ENCODE peak calls at places on chromosome 1, in seven cellular contexts. E is fibroblast of lung, V is foreskin fibroblast, Z is lower leg skin, H is Calu3, K is astrocyte, C is GM06990. S is an unnamed sample.

GRCh38 chr1:47635111-47635510 is 197.3 kb downstream of the FOXD2 start:
- DNase-seq in E (no peak), V (no peak), Z (no peak), H (no peak), K (no peak), C (no peak), S (no peak)

GRCh38 chr1:46613661-46614603 is 2.7 kb downstream of the MOB3C start:
- DNase-seq in E (peak), V (peak), Z (peak), H (no peak), K (peak), C (peak), S (peak)

GRCh38 chr1:147246910-147247655 is 4.6 kb downstream of the CHD1L start:
- DNase-seq in E (no peak), V (no peak), Z (no peak), H (no peak), K (no peak), C (no peak), S (no peak)

GRCh38 chr1:116390195-116390594 is 17.2 kb downstream of the ATP1A1 start:
- DNase-seq in E (no peak), V (no peak), Z (no peak), H (no peak), K (no peak), C (no peak), S (no peak)

GRCh38 chr1:50983403-50983802 is 13.4 kb downstream of the CDKN2C start:
- DNase-seq in E (no peak), V (no peak), Z (no peak), H (no peak), K (no peak), C (no peak), S (no peak)

GRCh38 chr1:192159034-192159433 is 772 bp downstream of the RGS18 start:
- DNase-seq in E (no peak), V (no peak), Z (no peak), H (no peak), K (no peak), C (no peak), S (no peak)

GRCh38 chr1:154524881-154525280 is 22.7 kb upstream of the SHE start:
- DNase-seq in E (no peak), V (no peak), Z (no peak), H (no peak), K (no peak), C (no peak), S (no peak)

GRCh38 chr1:113106910-113107309 is 33.9 kb downstream of the LRIG2 start:
- DNase-seq in E (no peak), V (no peak), Z (no peak), H (no peak), K (no peak), C (no peak), S (no peak)

GRCh38 chr1:224700915-224701531 is 84.9 kb downstream of the CNIH3 start:
- DNase-seq in E (no peak), V (no peak), Z (no peak), H (peak), K (no peak), C (peak), S (no peak)
- TF ChIP-seq CTCF in E (peak), V (peak), Z (no peak), H (no peak), K (peak), C (peak), S (peak)

GRCh38 chr1:212700892-212701819 is 1.5 kb upstream of the BATF3 start:
- DNase-seq in E (peak), V (peak), Z (peak), H (peak), K (peak), C (no peak), S (no peak)
- TF ChIP-seq CTCF in E (no peak), V (peak), Z (no peak), H (no peak), K (no peak), C (peak), S (peak)

DNA sequence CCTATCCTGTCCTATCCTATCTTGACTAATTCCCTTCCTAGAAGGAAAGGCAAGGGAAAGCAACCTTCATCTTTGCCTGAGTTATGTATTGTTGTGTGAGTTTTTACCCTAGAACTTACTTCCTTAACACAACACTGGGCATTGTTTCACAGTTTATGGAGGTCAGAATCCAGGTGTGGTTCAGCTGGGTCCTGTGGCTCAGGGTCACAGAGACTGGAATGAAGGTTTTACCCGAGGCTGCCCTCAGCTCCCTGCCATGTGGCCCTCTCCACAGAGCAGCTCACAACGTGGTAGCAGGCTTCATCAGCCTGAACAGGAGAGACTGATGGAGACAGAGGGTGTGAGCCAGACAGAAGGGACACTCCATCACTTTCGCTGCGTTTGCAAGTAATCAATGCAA is 140.5 kb downstream of the FCRL5 start:
- DNase-seq in E (no peak), V (no peak), Z (no peak), H (no peak), K (no peak), C (no peak), S (no peak)
- TF ChIP-seq CTCF in E (no peak), V (no peak), Z (no peak), H (no peak), K (no peak), C (no peak), S (no peak)

GRCh38 chr1:243982451-243983018 is 68.5 kb upstream of the ZBTB18 start:
- DNase-seq in E (no peak), V (no peak), Z (no peak), H (no peak), K (no peak), C (no peak), S (no peak)
- TF ChIP-seq CTCF in E (no peak), V (no peak), Z (no peak), H (no peak), K (no peak), C (no peak), S (no peak)

DNA sequence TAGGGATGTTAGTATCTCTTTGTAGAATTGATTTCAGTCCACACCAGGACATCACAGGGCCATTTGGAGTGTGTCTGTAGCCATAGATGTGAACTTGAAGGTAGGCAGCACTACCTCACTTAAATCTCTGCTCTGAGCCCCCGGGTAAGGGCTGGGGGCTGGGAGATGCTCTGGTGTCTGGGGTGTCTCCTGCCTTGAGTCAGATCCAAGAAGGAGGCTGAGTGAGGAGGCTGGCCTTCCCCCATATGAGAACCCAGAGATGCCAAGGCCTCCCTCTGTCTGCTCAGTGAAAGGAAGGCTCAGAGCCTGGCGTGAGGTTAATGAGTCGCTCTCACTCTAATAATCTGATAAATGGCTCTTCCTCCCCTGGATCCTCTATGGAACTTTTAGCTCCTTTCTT is 161.6 kb downstream of the ACTL8 start:
- DNase-seq in E (no peak), V (no peak), Z (peak), H (no peak), K (no peak), C (no peak), S (no peak)
- TF ChIP-seq CTCF in E (no peak), V (no peak), Z (no peak), H (no peak), K (no peak), C (no peak), S (no peak)

GRCh38 chr1:25146382-25146855 is 85.9 kb downstream of the SYF2 start:
- DNase-seq in E (no peak), V (no peak), Z (no peak), H (no peak), K (no peak), C (no peak), S (no peak)

GRCh38 chr1:25150998-25151397 is 81.3 kb downstream of the SYF2 start:
- DNase-seq in E (no peak), V (no peak), Z (no peak), H (no peak), K (no peak), C (no peak), S (no peak)

GRCh38 chr1:25145775-25146381 is 86.4 kb downstream of the SYF2 start:
- DNase-seq in E (no peak), V (no peak), Z (no peak), H (no peak), K (no peak), C (peak), S (no peak)

GRCh38 chr1:25148673-25149300 is 83.5 kb downstream of the SYF2 start:
- DNase-seq in E (peak), V (no peak), Z (no peak), H (no peak), K (no peak), C (no peak), S (no peak)
- TF ChIP-seq CTCF in E (no peak), V (no peak), Z (no peak), H (peak), K (no peak), C (peak), S (peak)

GRCh38 chr1:54424398-54424797 is 18.2 kb upstream of the SSBP3 start:
- DNase-seq in E (no peak), V (no peak), Z (no peak), H (no peak), K (no peak), C (no peak), S (no peak)

GRCh38 chr1:54421101-54421504 is 14.9 kb upstream of the SSBP3 start:
- DNase-seq in E (peak), V (peak), Z (no peak), H (peak), K (no peak), C (no peak), S (no peak)

GRCh38 chr1:54429838-54430237 is 23.6 kb upstream of the SSBP3 start:
- DNase-seq in E (no peak), V (no peak), Z (no peak), H (no peak), K (no peak), C (no peak), S (no peak)

GRCh38 chr1:54428838-54429513 is 22.8 kb upstream of the SSBP3 start:
- DNase-seq in E (no peak), V (no peak), Z (no peak), H (no peak), K (no peak), C (no peak), S (no peak)

GRCh38 chr1:54425152-54425584 is 19.0 kb upstream of the SSBP3 start:
- DNase-seq in E (no peak), V (no peak), Z (no peak), H (no peak), K (no peak), C (no peak), S (no peak)
- TF ChIP-seq CTCF in E (no peak), V (no peak), Z (no peak), H (no peak), K (no peak), C (peak), S (peak)

GRCh38 chr1:29230553-29231378 is at the start of gene MECR:
- DNase-seq in E (peak), V (peak), Z (peak), H (peak), K (peak), C (peak), S (peak)
- TF ChIP-seq CTCF in E (peak), V (no peak), Z (no peak), H (peak), K (no peak), C (peak), S (peak)